ENCODE peak calls at places on chromosomes 3 and 15, in six cellular contexts. H is progenitor cell of endocrine pancreas, B is AG04450, J is coronary artery, N is cardiac muscle cell, E is GM23338. G is an unnamed sample.

GRCh38 chr3:197216914-197217313 is 81.5 kb downstream of the DLG1 start:
- DNase-seq in H (no peak), J (no peak), E (no peak), B (no peak), N (no peak), G (no peak)

GRCh38 chr3:37971467-37971866 is 19.1 kb upstream of the VILL start:
- DNase-seq in B (no peak), E (no peak), J (no peak), N (no peak), H (no peak), G (no peak)

GRCh38 chr3:128554465-128555097 is 61.6 kb upstream of the GATA2 start:
- DNase-seq in N (no peak), H (no peak), J (peak), E (no peak), B (no peak), G (no peak)

GRCh38 chr3:43231276-43232000 is 54.9 kb upstream of the SNRK start:
- DNase-seq in H (no peak), N (no peak), J (no peak), B (no peak), E (no peak), G (no peak)

GRCh38 chr3:13767896-13768295 is 112.0 kb downstream of the WNT7A start:
- DNase-seq in B (no peak), J (no peak), H (no peak), E (no peak), N (no peak), G (no peak)

GRCh38 chr3:177448987-177449975 is 252.0 kb upstream of the TBL1XR1 start:
- DNase-seq in B (no peak), E (no peak), H (no peak), J (no peak), N (no peak), G (no peak)

GRCh38 chr3:185822221-185822956 is 2.5 kb downstream of the IGF2BP2 start:
- DNase-seq in J (no peak), H (no peak), N (no peak), E (no peak), B (no peak), G (no peak)

GRCh38 chr3:49733551-49733950 is 9.8 kb upstream of the GMPPB start:
- DNase-seq in B (no peak), H (no peak), J (no peak), N (no peak), E (no peak), G (no peak)

GRCh38 chr3:34213481-34213880 is 415.1 kb downstream of the PDCD6IP start:
- DNase-seq in N (no peak), E (peak), J (no peak), H (no peak), B (no peak), G (no peak)

GRCh38 chr3:57582470-57583168 is 14.5 kb downstream of the ARF4 start:
- DNase-seq in H (no peak), B (no peak), N (no peak), E (peak), J (no peak), G (no peak)

GRCh38 chr15:59051867-59052861 is 52.8 kb upstream of the CCNB2 start:
- DNase-seq in H (no peak), B (no peak), E (no peak), J (no peak), N (no peak), G (no peak)

GRCh38 chr3:195154793-195155535 is 116.0 kb downstream of the XXYLT1 start:
- DNase-seq in N (peak), J (no peak), E (peak), H (no peak), B (peak), G (no peak)

GRCh38 chr15:57253082-57253481 is 123.2 kb upstream of the CGNL1 start:
- DNase-seq in J (no peak), B (no peak), E (peak), N (no peak), H (no peak), G (no peak)

GRCh38 chr3:134161817-134162396 is 88.8 kb downstream of the RYK start:
- DNase-seq in E (peak), H (no peak), B (no peak), J (no peak), N (no peak), G (no peak)

GRCh38 chr15:65916664-65917406 is 47.5 kb downstream of the RAB11A start:
- DNase-seq in B (peak), E (peak), J (no peak), N (peak), H (peak), G (peak)

GRCh38 chr15:47964229-47964628 is 156.6 kb upstream of the SLC24A5 start:
- DNase-seq in H (no peak), N (no peak), B (no peak), J (no peak), E (no peak), G (no peak)

GRCh38 chr3:44339181-44339741 is 695 bp downstream of the TCAIM start:
- DNase-seq in H (no peak), B (no peak), E (no peak), J (no peak), N (no peak), G (no peak)

GRCh38 chr3:141556034-141556433 is 69.2 kb downstream of the RASA2 start:
- DNase-seq in B (no peak), J (no peak), N (no peak), E (no peak), H (no peak), G (no peak)

GRCh38 chr3:17032407-17033034 is 147.8 kb downstream of the PLCL2 start:
- DNase-seq in N (peak), J (no peak), E (peak), H (no peak), B (no peak), G (no peak)
- TF ChIP-seq CTCF in N (peak), J (peak), E (peak), H (peak), B (peak), G (peak)

DNA sequence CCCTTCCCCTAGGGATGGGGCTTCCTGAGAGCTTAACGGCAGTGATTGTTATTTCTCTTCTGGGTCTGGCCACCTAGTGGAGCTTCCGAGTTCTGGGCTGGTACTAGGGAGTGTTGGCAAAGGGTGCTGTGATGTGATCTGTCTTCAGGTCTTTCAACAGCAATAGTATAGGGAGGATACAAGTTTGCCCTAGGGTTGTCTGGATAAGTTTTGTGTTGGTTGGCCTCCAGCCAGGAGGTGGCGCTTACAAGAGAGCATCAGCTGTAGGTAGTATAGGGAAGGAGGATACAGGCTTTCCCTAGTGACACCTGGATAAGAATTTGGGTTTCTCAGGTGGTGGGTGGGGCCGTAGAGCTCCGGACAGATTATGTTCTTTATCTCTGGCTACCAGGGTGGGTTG is 19.2 kb upstream of the CPOX start:
- DNase-seq in E (peak), N (no peak), J (no peak), H (no peak), B (no peak), G (no peak)
- TF ChIP-seq CTCF in E (peak), N (no peak), J (no peak), H (no peak), B (no peak), G (peak)

GRCh38 chr3:853489-853888 is 239.3 kb upstream of the CNTN6 start:
- DNase-seq in J (no peak), B (no peak), E (no peak), N (no peak), H (no peak), G (no peak)

GRCh38 chr3:852033-852432 is 240.8 kb upstream of the CNTN6 start:
- DNase-seq in N (peak), E (peak), J (no peak), B (no peak), H (no peak), G (no peak)

DNA sequence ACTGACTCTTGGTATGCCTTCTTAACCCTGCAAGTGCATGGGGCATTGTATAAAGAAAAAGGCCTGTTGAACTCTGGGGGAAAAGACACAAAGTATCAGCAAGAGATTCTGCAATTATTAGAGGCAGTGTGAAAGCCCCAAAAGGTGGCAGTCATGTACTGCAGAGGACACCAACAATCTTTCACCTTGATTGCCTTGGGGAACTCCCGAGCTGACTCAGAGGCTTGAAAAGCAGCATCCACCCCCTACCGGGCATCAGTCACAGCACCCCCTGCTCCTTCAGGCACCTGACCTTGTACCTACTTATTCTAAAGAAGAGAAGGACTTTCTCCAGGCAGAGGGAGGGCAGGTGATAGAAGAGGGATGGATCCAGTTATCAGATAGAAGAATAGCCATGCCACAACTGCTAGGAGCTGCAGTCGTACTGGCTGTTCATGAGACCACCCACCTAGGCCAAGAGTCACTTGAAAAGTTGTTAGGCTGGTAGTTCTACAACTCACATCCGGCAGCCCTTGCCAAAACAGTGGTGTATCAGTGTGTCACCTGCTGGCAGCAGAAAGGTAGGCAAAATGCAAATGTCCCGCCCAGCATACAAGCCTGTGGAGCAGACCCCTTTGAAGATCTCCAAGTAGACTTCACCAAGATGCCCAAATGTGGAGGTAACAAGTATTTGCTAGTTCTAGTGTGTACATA is 241.6 kb upstream of the CNTN6 start:
- DNase-seq in B (no peak), N (no peak), H (no peak), J (no peak), E (peak), G (no peak)
- TF ChIP-seq CTCF in B (no peak), N (no peak), H (no peak), J (no peak), E (no peak), G (no peak)

GRCh38 chr3:97763586-97764148 is 891 bp upstream of the ARL6 start:
- DNase-seq in E (peak), H (no peak), J (no peak), N (no peak), B (no peak), G (no peak)

GRCh38 chr3:97764186-97765055 is at the start of gene ARL6:
- DNase-seq in E (peak), B (peak), H (peak), J (peak), N (peak), G (peak)
- TF ChIP-seq CTCF in E (no peak), B (peak), H (peak), J (no peak), N (peak), G (no peak)

DNA sequence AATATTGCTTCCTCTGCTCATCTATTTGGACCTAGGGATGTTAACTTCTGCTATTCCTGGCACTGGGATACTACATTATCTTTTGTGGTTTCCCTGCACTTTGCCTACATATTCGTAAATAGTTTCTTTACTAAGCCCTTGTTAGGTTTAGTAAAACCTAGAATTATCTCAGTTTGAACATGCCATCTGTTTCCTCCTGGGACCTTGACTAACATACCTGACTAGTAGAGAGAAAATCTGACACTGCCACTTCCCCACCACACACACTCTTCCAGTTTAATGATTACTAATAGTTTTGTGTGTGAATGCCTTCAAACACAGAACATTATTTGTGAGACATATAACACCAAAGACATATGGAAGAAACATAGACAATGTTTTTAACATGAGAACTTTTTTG is 28.2 kb upstream of the SOX2 start:
- DNase-seq in J (no peak), B (no peak), H (no peak), N (no peak), E (no peak), G (no peak)
- TF ChIP-seq CTCF in J (no peak), B (no peak), H (no peak), N (no peak), E (no peak), G (no peak)

GRCh38 chr3:12495749-12496452 is 11.6 kb downstream of the TSEN2 start:
- DNase-seq in E (peak), N (no peak), J (no peak), H (no peak), B (no peak), G (no peak)
- TF ChIP-seq CTCF in E (peak), N (no peak), J (no peak), H (peak), B (no peak), G (peak)